ENCODE peak calls at places on chromosomes 12 and 14, in nine cellular contexts. One of them, this sample, is unnamed.

GRCh38 chr12:50297996-50298395 is 14.7 kb upstream of the LIMA1 start:
- DNase-seq in esophagus muscularis mucosa: peak
- DNase-seq in HepG2: no peak
- DNase-seq in sigmoid colon: no peak
- DNase-seq in transverse colon: no peak
- DNase-seq in K562: no peak
- DNase-seq in stomach: no peak
- DNase-seq in SK-N-SH: no peak
- DNase-seq in suprapubic skin: no peak
- DNase-seq in this sample: no peak

GRCh38 chr14:100524933-100525243 is 62.3 kb downstream of the BEGAIN start:
- DNase-seq in stomach: peak
- DNase-seq in transverse colon: no peak
- DNase-seq in HepG2: no peak
- DNase-seq in esophagus muscularis mucosa: peak
- DNase-seq in SK-N-SH: no peak
- DNase-seq in sigmoid colon: peak
- DNase-seq in K562: peak
- DNase-seq in suprapubic skin: peak
- DNase-seq in this sample: no peak

GRCh38 chr12:2642176-2642892 is 152.4 kb upstream of the FKBP4 start:
- DNase-seq in K562: no peak
- DNase-seq in esophagus muscularis mucosa: no peak
- DNase-seq in sigmoid colon: peak
- DNase-seq in suprapubic skin: no peak
- DNase-seq in transverse colon: peak
- DNase-seq in HepG2: no peak
- DNase-seq in stomach: no peak
- DNase-seq in SK-N-SH: no peak
- DNase-seq in this sample: no peak

GRCh38 chr14:36215217-36215598 is 38.7 kb upstream of the PTCSC3 start:
- DNase-seq in SK-N-SH: no peak
- DNase-seq in stomach: no peak
- DNase-seq in sigmoid colon: no peak
- DNase-seq in suprapubic skin: no peak
- DNase-seq in K562: no peak
- DNase-seq in transverse colon: no peak
- DNase-seq in esophagus muscularis mucosa: no peak
- DNase-seq in HepG2: no peak
- DNase-seq in this sample: no peak

GRCh38 chr12:123250471-123251383 is 17.5 kb downstream of the MTRFR start:
- DNase-seq in sigmoid colon: no peak
- DNase-seq in SK-N-SH: no peak
- DNase-seq in HepG2: peak
- DNase-seq in stomach: peak
- DNase-seq in transverse colon: peak
- DNase-seq in esophagus muscularis mucosa: no peak
- DNase-seq in suprapubic skin: no peak
- DNase-seq in K562: peak
- DNase-seq in this sample: no peak

GRCh38 chr12:27361372-27361771 is 28.7 kb downstream of the BMAL2 start:
- DNase-seq in stomach: no peak
- DNase-seq in K562: no peak
- DNase-seq in HepG2: no peak
- DNase-seq in esophagus muscularis mucosa: no peak
- DNase-seq in transverse colon: no peak
- DNase-seq in sigmoid colon: no peak
- DNase-seq in SK-N-SH: no peak
- DNase-seq in suprapubic skin: no peak
- DNase-seq in this sample: no peak

GRCh38 chr12:77847665-77848431 is 17.2 kb downstream of the NAV3 start:
- DNase-seq in HepG2: no peak
- DNase-seq in stomach: no peak
- DNase-seq in K562: no peak
- DNase-seq in transverse colon: no peak
- DNase-seq in SK-N-SH: no peak
- DNase-seq in suprapubic skin: no peak
- DNase-seq in esophagus muscularis mucosa: no peak
- DNase-seq in sigmoid colon: no peak
- DNase-seq in this sample: no peak

GRCh38 chr12:16950041-16950677 is 344.2 kb upstream of the LMO3 start:
- DNase-seq in esophagus muscularis mucosa: no peak
- DNase-seq in SK-N-SH: no peak
- DNase-seq in sigmoid colon: no peak
- DNase-seq in transverse colon: no peak
- DNase-seq in K562: no peak
- DNase-seq in HepG2: no peak
- DNase-seq in suprapubic skin: no peak
- DNase-seq in stomach: no peak
- DNase-seq in this sample: no peak

GRCh38 chr12:65657635-65658034 is 166.6 kb upstream of the HMGA2 start:
- DNase-seq in K562: no peak
- DNase-seq in HepG2: no peak
- DNase-seq in sigmoid colon: no peak
- DNase-seq in stomach: no peak
- DNase-seq in SK-N-SH: no peak
- DNase-seq in esophagus muscularis mucosa: no peak
- DNase-seq in transverse colon: no peak
- DNase-seq in suprapubic skin: no peak
- DNase-seq in this sample: no peak

GRCh38 chr12:120960657-120961056 is 17.7 kb upstream of the HNF1A start:
- DNase-seq in HepG2: no peak
- DNase-seq in suprapubic skin: no peak
- DNase-seq in stomach: no peak
- DNase-seq in transverse colon: no peak
- DNase-seq in SK-N-SH: no peak
- DNase-seq in sigmoid colon: no peak
- DNase-seq in esophagus muscularis mucosa: no peak
- DNase-seq in K562: no peak
- DNase-seq in this sample: no peak

GRCh38 chr12:14393736-14394135 is 28.3 kb downstream of the ATF7IP start:
- DNase-seq in SK-N-SH: no peak
- DNase-seq in transverse colon: no peak
- DNase-seq in stomach: no peak
- DNase-seq in esophagus muscularis mucosa: no peak
- DNase-seq in HepG2: no peak
- DNase-seq in suprapubic skin: no peak
- DNase-seq in sigmoid colon: no peak
- DNase-seq in K562: no peak
- DNase-seq in this sample: no peak

GRCh38 chr14:31208546-31209424 is 1.2 kb upstream of the HECTD1 start:
- DNase-seq in stomach: no peak
- DNase-seq in SK-N-SH: no peak
- DNase-seq in K562: no peak
- DNase-seq in suprapubic skin: no peak
- DNase-seq in esophagus muscularis mucosa: no peak
- DNase-seq in transverse colon: peak
- DNase-seq in HepG2: no peak
- DNase-seq in sigmoid colon: no peak
- DNase-seq in this sample: no peak

DNA sequence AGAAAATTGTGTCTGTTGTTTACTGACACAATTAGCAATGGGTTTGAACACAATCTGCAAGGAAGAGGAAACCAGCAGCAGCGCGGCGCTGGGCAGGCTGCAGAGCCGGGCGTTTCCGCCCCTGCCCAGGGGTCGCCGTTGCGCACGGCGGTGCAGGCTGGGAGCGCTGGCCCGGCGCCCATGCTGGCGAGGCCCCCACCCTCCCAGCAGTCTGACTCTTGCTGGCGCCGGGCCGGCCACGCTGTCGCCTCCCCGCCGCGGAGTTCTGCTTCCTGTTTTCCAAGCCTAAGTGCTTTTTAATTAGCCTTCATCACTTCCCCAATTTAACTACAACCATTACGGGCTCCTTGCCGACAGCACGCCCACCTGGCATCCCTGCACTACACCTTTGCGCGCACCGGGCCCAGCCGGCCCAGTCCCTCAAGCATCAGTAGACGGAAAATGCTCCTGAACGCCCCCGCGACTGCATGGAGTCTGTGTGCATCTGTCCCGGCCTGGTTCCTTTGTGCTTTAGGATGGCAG is 212.1 kb downstream of the GXYLT1 start:
- DNase-seq in HepG2: no peak
- DNase-seq in sigmoid colon: peak
- DNase-seq in suprapubic skin: peak
- DNase-seq in transverse colon: peak
- DNase-seq in stomach: peak
- DNase-seq in esophagus muscularis mucosa: no peak
- DNase-seq in SK-N-SH: peak
- DNase-seq in K562: peak
- DNase-seq in this sample: peak
- TF ChIP-seq POLR2AphosphoS5 in HepG2: no peak
- TF ChIP-seq POLR2AphosphoS5 in sigmoid colon: no peak
- TF ChIP-seq POLR2AphosphoS5 in suprapubic skin: no peak
- TF ChIP-seq POLR2AphosphoS5 in transverse colon: no peak
- TF ChIP-seq POLR2AphosphoS5 in stomach: no peak
- TF ChIP-seq POLR2AphosphoS5 in esophagus muscularis mucosa: peak
- TF ChIP-seq POLR2AphosphoS5 in SK-N-SH: no peak
- TF ChIP-seq POLR2AphosphoS5 in K562: no peak
- TF ChIP-seq POLR2AphosphoS5 in this sample: no peak

GRCh38 chr14:64706552-64707193 is 2.4 kb downstream of the PLEKHG3 start:
- DNase-seq in suprapubic skin: peak
- DNase-seq in SK-N-SH: peak
- DNase-seq in K562: no peak
- DNase-seq in stomach: no peak
- DNase-seq in transverse colon: no peak
- DNase-seq in sigmoid colon: peak
- DNase-seq in HepG2: peak
- DNase-seq in esophagus muscularis mucosa: no peak
- DNase-seq in this sample: no peak
- TF ChIP-seq EP300 in suprapubic skin: no peak
- TF ChIP-seq EP300 in SK-N-SH: no peak
- TF ChIP-seq EP300 in K562: no peak
- TF ChIP-seq EP300 in stomach: no peak
- TF ChIP-seq EP300 in transverse colon: no peak
- TF ChIP-seq EP300 in sigmoid colon: no peak
- TF ChIP-seq EP300 in HepG2: peak
- TF ChIP-seq EP300 in esophagus muscularis mucosa: no peak
- TF ChIP-seq EP300 in this sample: no peak

GRCh38 chr14:103341250-103342129 is 7.5 kb downstream of the EIF5 start:
- DNase-seq in K562: no peak
- DNase-seq in HepG2: no peak
- DNase-seq in SK-N-SH: no peak
- DNase-seq in esophagus muscularis mucosa: no peak
- DNase-seq in suprapubic skin: no peak
- DNase-seq in transverse colon: no peak
- DNase-seq in sigmoid colon: no peak
- DNase-seq in stomach: no peak
- DNase-seq in this sample: no peak

GRCh38 chr14:103340480-103341212 is 6.6 kb downstream of the EIF5 start:
- DNase-seq in esophagus muscularis mucosa: no peak
- DNase-seq in HepG2: no peak
- DNase-seq in K562: no peak
- DNase-seq in transverse colon: no peak
- DNase-seq in sigmoid colon: no peak
- DNase-seq in stomach: no peak
- DNase-seq in SK-N-SH: no peak
- DNase-seq in suprapubic skin: no peak
- DNase-seq in this sample: no peak

GRCh38 chr14:103337794-103338193 is 3.8 kb downstream of the EIF5 start:
- DNase-seq in HepG2: no peak
- DNase-seq in K562: no peak
- DNase-seq in transverse colon: no peak
- DNase-seq in suprapubic skin: no peak
- DNase-seq in stomach: no peak
- DNase-seq in SK-N-SH: no peak
- DNase-seq in sigmoid colon: no peak
- DNase-seq in esophagus muscularis mucosa: no peak
- DNase-seq in this sample: no peak

GRCh38 chr14:103336191-103336590 is 2.2 kb downstream of the EIF5 start:
- DNase-seq in SK-N-SH: no peak
- DNase-seq in K562: no peak
- DNase-seq in sigmoid colon: no peak
- DNase-seq in suprapubic skin: peak
- DNase-seq in transverse colon: no peak
- DNase-seq in stomach: no peak
- DNase-seq in esophagus muscularis mucosa: no peak
- DNase-seq in HepG2: no peak
- DNase-seq in this sample: no peak

DNA sequence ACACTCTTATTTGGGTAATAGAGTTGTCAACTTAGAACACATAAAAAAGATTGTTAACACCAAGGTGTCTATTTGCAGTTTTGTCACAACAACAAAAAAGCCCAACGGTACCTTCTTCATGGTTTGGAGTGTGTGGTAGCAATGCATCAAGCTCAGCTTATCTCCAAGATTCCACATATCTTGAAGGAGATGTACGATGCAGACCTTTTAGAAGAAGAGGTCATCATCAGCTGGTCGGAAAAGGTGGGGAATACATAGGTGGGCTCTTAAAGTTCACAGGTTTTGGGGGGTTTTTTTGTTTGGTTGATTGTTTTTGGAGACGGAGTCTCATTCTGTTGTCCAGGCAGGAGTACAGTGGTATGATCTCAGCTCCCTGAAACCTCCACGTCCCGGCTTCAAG is 5.5 kb downstream of the EIF5 start:
- DNase-seq in SK-N-SH: no peak
- DNase-seq in stomach: no peak
- DNase-seq in esophagus muscularis mucosa: no peak
- DNase-seq in suprapubic skin: no peak
- DNase-seq in HepG2: no peak
- DNase-seq in K562: no peak
- DNase-seq in sigmoid colon: no peak
- DNase-seq in transverse colon: no peak
- DNase-seq in this sample: no peak
- TF ChIP-seq POLR2AphosphoS5 in SK-N-SH: no peak
- TF ChIP-seq POLR2AphosphoS5 in stomach: no peak
- TF ChIP-seq POLR2AphosphoS5 in esophagus muscularis mucosa: no peak
- TF ChIP-seq POLR2AphosphoS5 in suprapubic skin: no peak
- TF ChIP-seq POLR2AphosphoS5 in HepG2: no peak
- TF ChIP-seq POLR2AphosphoS5 in K562: peak
- TF ChIP-seq POLR2AphosphoS5 in sigmoid colon: no peak
- TF ChIP-seq POLR2AphosphoS5 in transverse colon: no peak
- TF ChIP-seq POLR2AphosphoS5 in this sample: no peak

GRCh38 chr12:6219980-6220379 is 19.8 kb downstream of the CD9 start:
- DNase-seq in K562: no peak
- DNase-seq in suprapubic skin: no peak
- DNase-seq in HepG2: no peak
- DNase-seq in sigmoid colon: peak
- DNase-seq in transverse colon: no peak
- DNase-seq in esophagus muscularis mucosa: no peak
- DNase-seq in SK-N-SH: no peak
- DNase-seq in stomach: no peak
- DNase-seq in this sample: no peak

GRCh38 chr12:6223545-6223944 is 23.3 kb downstream of the CD9 start:
- DNase-seq in SK-N-SH: no peak
- DNase-seq in suprapubic skin: no peak
- DNase-seq in sigmoid colon: no peak
- DNase-seq in HepG2: no peak
- DNase-seq in stomach: no peak
- DNase-seq in K562: no peak
- DNase-seq in transverse colon: no peak
- DNase-seq in esophagus muscularis mucosa: no peak
- DNase-seq in this sample: no peak

GRCh38 chr12:6221146-6221545 is 20.9 kb downstream of the CD9 start:
- DNase-seq in stomach: no peak
- DNase-seq in SK-N-SH: no peak
- DNase-seq in transverse colon: no peak
- DNase-seq in K562: no peak
- DNase-seq in sigmoid colon: no peak
- DNase-seq in HepG2: no peak
- DNase-seq in esophagus muscularis mucosa: no peak
- DNase-seq in suprapubic skin: no peak
- DNase-seq in this sample: no peak

GRCh38 chr12:6224550-6224949 is 24.4 kb downstream of the CD9 start:
- DNase-seq in stomach: no peak
- DNase-seq in HepG2: no peak
- DNase-seq in esophagus muscularis mucosa: no peak
- DNase-seq in transverse colon: peak
- DNase-seq in SK-N-SH: no peak
- DNase-seq in K562: no peak
- DNase-seq in sigmoid colon: peak
- DNase-seq in suprapubic skin: no peak
- DNase-seq in this sample: peak

GRCh38 chr12:6222009-6222702 is 22.0 kb downstream of the CD9 start:
- DNase-seq in esophagus muscularis mucosa: no peak
- DNase-seq in HepG2: peak
- DNase-seq in sigmoid colon: peak
- DNase-seq in transverse colon: no peak
- DNase-seq in K562: no peak
- DNase-seq in suprapubic skin: no peak
- DNase-seq in stomach: peak
- DNase-seq in SK-N-SH: no peak
- DNase-seq in this sample: no peak
- TF ChIP-seq EP300 in esophagus muscularis mucosa: no peak
- TF ChIP-seq EP300 in HepG2: no peak
- TF ChIP-seq EP300 in sigmoid colon: no peak
- TF ChIP-seq EP300 in transverse colon: no peak
- TF ChIP-seq EP300 in K562: no peak
- TF ChIP-seq EP300 in suprapubic skin: no peak
- TF ChIP-seq EP300 in stomach: no peak
- TF ChIP-seq EP300 in SK-N-SH: no peak
- TF ChIP-seq EP300 in this sample: no peak

This sample was measured in upper lobe of left lung.